ENCODE peak calls at places on chromosomes 16 and 17, in four cellular contexts. M is kidney, K is EH, G is WERI-Rb-1. O is an unnamed sample.

GRCh38 chr16:85354623-85355514 is 242.6 kb upstream of the CIBAR2 start:
- DNase-seq in G (peak; percentile 93), K (peak; percentile 75), M (no peak), O (no peak)

GRCh38 chr17:73613271-73613941 is 30.8 kb downstream of the SDK2 start:
- DNase-seq in M (no peak), K (no peak), G (peak; percentile 99), O (no peak)

GRCh38 chr16:6571044-6571443 is 761.6 kb upstream of the RBFOX1 start:
- DNase-seq in K (no peak), M (no peak), G (no peak), O (no peak)

GRCh38 chr16:83952587-83952939 is 477 bp upstream of the OSGIN1 start:
- DNase-seq in G (no peak), K (no peak), M (no peak), O (no peak)

GRCh38 chr17:41695134-41695661 is 6.5 kb downstream of the EIF1 start:
- DNase-seq in K (peak; percentile 22), G (no peak), M (no peak), O (no peak)

GRCh38 chr17:81489012-81489968 is 23.3 kb downstream of the ACTG1 start:
- DNase-seq in G (no peak), K (no peak), M (no peak), O (no peak)

GRCh38 chr16:3963886-3964685 is 83.6 kb upstream of the CREBBP start:
- DNase-seq in M (peak; percentile 60), G (no peak), K (no peak), O (no peak)

GRCh38 chr16:51919736-51920135 is 627.2 kb downstream of the TOX3 start:
- DNase-seq in G (no peak), K (no peak), M (no peak), O (no peak)

GRCh38 chr17:19332371-19333131 is 30.0 kb downstream of the B9D1 start:
- DNase-seq in G (no peak), M (no peak), K (peak; percentile 24), O (peak; percentile 50)

GRCh38 chr16:13036600-13036999 is 135.2 kb downstream of the SHISA9 start:
- DNase-seq in K (peak; percentile 32), G (no peak), M (no peak), O (no peak)

GRCh38 chr17:42485680-42486079 is 27.0 kb downstream of the ATP6V0A1 start:
- DNase-seq in M (no peak), G (no peak), K (peak; percentile 19), O (no peak)

GRCh38 chr17:76816590-76817135 is 51.5 kb upstream of the MGAT5B start:
- DNase-seq in G (peak; percentile 83), M (no peak), K (peak; percentile 60), O (no peak)

GRCh38 chr16:77359065-77359502 is 75.8 kb downstream of the ADAMTS18 start:
- DNase-seq in M (no peak), G (no peak), K (peak; percentile 16), O (no peak)

GRCh38 chr16:11180489-11180888 is 75.5 kb downstream of the SOCS1 start:
- DNase-seq in G (no peak), M (no peak), K (no peak), O (no peak)

GRCh38 chr17:81151039-81151677 is 14.1 kb upstream of the PVALEF start:
- DNase-seq in M (peak; percentile 59), K (no peak), G (peak; percentile 54), O (no peak)

O was measured in posterior vena cava.